ENCODE peak calls at places on chromosome 5, in six cellular contexts. Y, M, I, C, U and J are unnamed samples.

GRCh38 chr5:110105692-110106091 is 416.0 kb downstream of the MAN2A1 start:
- DNase-seq in Y (peak; percentile 65), M (no peak), I (no peak), C (peak; percentile 13), U (peak; percentile 68), J (no peak)

GRCh38 chr5:135011355-135012032 is 22.5 kb downstream of the PITX1 start:
- DNase-seq in Y (no peak), M (no peak), I (no peak), C (no peak), U (no peak), J (peak; percentile 79)

GRCh38 chr5:122940890-122941289 is 95.5 kb downstream of the SNX24 start:
- DNase-seq in Y (no peak), M (no peak), I (no peak), C (no peak), U (no peak), J (no peak)

GRCh38 chr5:104429911-104430310 is 867.3 kb upstream of the NUDT12 start:
- DNase-seq in Y (no peak), M (no peak), I (no peak), C (no peak), U (no peak), J (no peak)

GRCh38 chr5:98749046-98749445 is 24.4 kb upstream of the RGMB start:
- DNase-seq in Y (no peak), M (no peak), I (no peak), C (no peak), U (no peak), J (no peak)

GRCh38 chr5:159263569-159263905 is 447 bp downstream of the UBLCP1 start:
- DNase-seq in Y (no peak), M (peak; percentile 20), I (no peak), C (no peak), U (no peak), J (peak; percentile 55)

GRCh38 chr5:37086466-37087178 is 162.6 kb downstream of the CPLANE1 start:
- DNase-seq in Y (peak; percentile 42), M (no peak), I (no peak), C (peak; percentile 37), U (peak; percentile 73), J (no peak)

GRCh38 chr5:74575741-74576538 is 64.6 kb downstream of the ENC1 start:
- DNase-seq in Y (peak; percentile 88), M (no peak), I (peak; percentile 60), C (peak; percentile 86), U (peak; percentile 70), J (peak; percentile 93)

GRCh38 chr5:14526493-14526892 is 55.1 kb upstream of the OTULINL start:
- DNase-seq in Y (no peak), M (no peak), I (no peak), C (no peak), U (no peak), J (no peak)

GRCh38 chr5:14525397-14525796 is 56.2 kb upstream of the OTULINL start:
- DNase-seq in Y (no peak), M (no peak), I (no peak), C (no peak), U (no peak), J (no peak)

GRCh38 chr5:14523243-14524034 is 58.2 kb upstream of the OTULINL start:
- DNase-seq in Y (no peak), M (no peak), I (no peak), C (no peak), U (no peak), J (no peak)

GRCh38 chr5:14521748-14522147 is 59.8 kb upstream of the OTULINL start:
- DNase-seq in Y (no peak), M (no peak), I (no peak), C (no peak), U (no peak), J (no peak)

GRCh38 chr5:14522721-14523120 is 58.9 kb upstream of the OTULINL start:
- DNase-seq in Y (no peak), M (no peak), I (no peak), C (no peak), U (no peak), J (no peak)
- H3K4me2 ChIP-seq in Y (no peak overlapping the region), M (no peak overlapping the region), I (no peak overlapping the region), C (no peak overlapping the region), U (no peak overlapping the region), J (no peak overlapping the region)

DNA sequence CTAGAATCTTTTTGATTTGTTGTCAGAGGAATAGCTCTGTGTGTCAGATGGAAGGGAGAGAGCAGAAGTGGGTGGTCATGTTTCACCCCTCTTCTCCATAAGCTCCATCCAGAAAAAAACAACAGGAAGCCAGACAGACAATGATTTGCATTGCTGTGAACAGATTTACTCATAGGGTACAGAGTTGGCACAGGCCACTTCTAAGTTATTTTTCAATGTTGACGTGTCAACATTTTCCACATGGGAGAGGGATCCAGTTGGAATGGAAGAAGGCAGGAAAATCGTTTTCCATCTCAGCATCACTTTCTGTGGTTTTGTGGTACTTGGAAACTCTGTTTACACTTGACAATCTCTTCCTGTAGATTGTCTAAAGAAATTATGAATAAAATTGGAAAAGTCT is 86.7 kb downstream of the INSYN2B start:
- DNase-seq in Y (peak; percentile 55), M (no peak), I (no peak), C (no peak), U (no peak), J (peak; percentile 49)
- H3K4me2 ChIP-seq in Y (peak overlapping the region; percentile 39), M (peak overlapping the region; percentile 27), I (no peak overlapping the region), C (no peak overlapping the region), U (no peak overlapping the region), J (peak overlapping the region; percentile 11)

GRCh38 chr5:40409600-40409999 is 270.1 kb upstream of the PTGER4 start:
- DNase-seq in Y (no peak), M (no peak), I (no peak), C (no peak), U (no peak), J (no peak)

GRCh38 chr5:40406426-40407211 is 273.1 kb upstream of the PTGER4 start:
- DNase-seq in Y (no peak), M (peak; percentile 2), I (no peak), C (no peak), U (peak; percentile 60), J (no peak)

GRCh38 chr5:40405230-40405629 is 274.5 kb upstream of the PTGER4 start:
- DNase-seq in Y (no peak), M (no peak), I (no peak), C (peak; percentile 68), U (peak; percentile 28), J (no peak)

GRCh38 chr5:40404613-40405012 is 275.1 kb upstream of the PTGER4 start:
- DNase-seq in Y (no peak), M (no peak), I (no peak), C (no peak), U (no peak), J (no peak)

GRCh38 chr5:40405985-40406384 is 273.7 kb upstream of the PTGER4 start:
- DNase-seq in Y (no peak), M (no peak), I (no peak), C (no peak), U (no peak), J (no peak)
- H3K4me2 ChIP-seq in Y (no peak overlapping the region), M (no peak overlapping the region), I (no peak overlapping the region), C (no peak overlapping the region), U (no peak overlapping the region), J (no peak overlapping the region)

DNA sequence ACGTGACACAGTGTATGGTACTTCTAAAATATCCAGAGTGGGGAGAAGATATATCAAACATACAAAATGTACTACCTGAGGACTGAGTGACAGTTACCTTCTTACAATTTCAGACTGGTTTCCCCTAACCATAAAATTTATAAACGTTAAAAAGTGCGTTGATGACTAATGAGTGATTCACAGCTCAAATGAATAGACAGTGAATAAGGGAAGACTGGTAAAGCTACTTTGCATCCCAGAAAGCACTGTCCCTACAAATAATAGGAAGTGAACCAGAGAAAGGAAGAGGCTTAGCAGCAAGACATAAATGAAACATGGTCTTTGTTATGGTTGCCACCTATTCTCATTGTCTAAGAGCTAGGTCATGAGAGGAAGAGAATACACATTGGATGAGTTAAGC is 849.1 kb downstream of the TAF11L14 start:
- DNase-seq in Y (peak; percentile 0), M (no peak), I (peak; percentile 19), C (peak; percentile 92), U (no peak), J (no peak)
- H3K4me2 ChIP-seq in Y (no peak overlapping the region), M (no peak overlapping the region), I (no peak overlapping the region), C (peak overlapping the region; percentile 48), U (no peak overlapping the region), J (no peak overlapping the region)

GRCh38 chr5:15374886-15375285 is 125.1 kb upstream of the FBXL7 start:
- DNase-seq in Y (no peak), M (no peak), I (no peak), C (no peak), U (no peak), J (no peak)

GRCh38 chr5:15375557-15375956 is 124.4 kb upstream of the FBXL7 start:
- DNase-seq in Y (no peak), M (no peak), I (no peak), C (no peak), U (no peak), J (no peak)

GRCh38 chr5:15376088-15376487 is 123.9 kb upstream of the FBXL7 start:
- DNase-seq in Y (no peak), M (no peak), I (no peak), C (no peak), U (no peak), J (no peak)

GRCh38 chr5:15376803-15377202 is 123.2 kb upstream of the FBXL7 start:
- DNase-seq in Y (peak; percentile 18), M (no peak), I (no peak), C (no peak), U (no peak), J (no peak)

GRCh38 chr5:15373151-15373550 is 126.8 kb upstream of the FBXL7 start:
- DNase-seq in Y (no peak), M (no peak), I (no peak), C (no peak), U (no peak), J (no peak)
- H3K4me2 ChIP-seq in Y (no peak overlapping the region), M (no peak overlapping the region), I (no peak overlapping the region), C (no peak overlapping the region), U (no peak overlapping the region), J (no peak overlapping the region)

GRCh38 chr5:138844812-138845513 is 30.2 kb downstream of the LRRTM2 start:
- DNase-seq in Y (peak; percentile 92), M (no peak), I (peak; percentile 44), C (no peak), U (peak; percentile 62), J (peak; percentile 78)
- H3K4me2 ChIP-seq in Y (peak overlapping the region; percentile 77), M (no peak overlapping the region), I (peak overlapping the region; percentile 63), C (no peak overlapping the region), U (peak overlapping the region; percentile 60), J (peak overlapping the region; percentile 74)

DNA sequence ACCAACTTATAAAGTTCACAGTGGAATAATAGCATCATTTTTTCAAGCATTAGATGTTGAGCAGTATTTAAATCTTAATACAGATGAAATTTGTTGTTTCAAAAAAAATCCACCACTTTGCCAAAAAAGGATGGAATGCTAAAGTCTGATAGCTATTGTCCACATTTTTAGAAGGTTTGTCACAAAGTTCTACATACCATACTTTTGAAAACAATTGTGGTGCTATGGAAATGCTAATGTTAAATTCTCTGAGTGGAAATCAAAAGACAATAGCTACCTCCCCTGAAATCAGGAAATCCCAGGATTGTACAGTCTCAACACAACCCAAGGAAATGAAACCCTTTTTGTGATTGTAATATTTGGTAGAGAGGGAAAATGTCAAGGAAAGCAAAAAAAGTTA is 19.3 kb upstream of the GRAMD2B start:
- DNase-seq in Y (peak; percentile 68), M (no peak), I (no peak), C (no peak), U (no peak), J (no peak)
- H3K4me2 ChIP-seq in Y (peak overlapping the region; percentile 61), M (no peak overlapping the region), I (no peak overlapping the region), C (no peak overlapping the region), U (no peak overlapping the region), J (peak overlapping the region; percentile 34)